ENCODE peak calls at places on chromosome 3, in nine cellular contexts. B is Caki2; Z is D341Med; N is sigmoid colon; R is ELR; F is NCI-H1092; P is stimulated activated CD4-positive, alpha-beta T cell treated with anti-CD3 and anti-CD28 coated beads, TNF-alpha, amount 100 ng/mL, for 24 hours; J is germinal center; D is Ammon's horn. V is an unnamed sample.

GRCh38 chr3:95310560-95310959 is 1247.7 kb downstream of the NSUN3 start:
- DNase-seq in B (no peak), Z (no peak), N (no peak), R (no peak), F (no peak), P (no peak), J (no peak), D (no peak), V (no peak)

GRCh38 chr3:120182613-120183524 is 88.6 kb upstream of the GSK3B start:
- DNase-seq in B (no peak), Z (no peak), N (no peak), R (peak), F (no peak), P (no peak), J (no peak), D (no peak), V (no peak)

GRCh38 chr3:134874737-134875413 is 79.8 kb downstream of the EPHB1 start:
- DNase-seq in B (no peak), Z (no peak), N (no peak), R (no peak), F (peak), P (no peak), J (no peak), D (no peak), V (no peak)

GRCh38 chr3:150303776-150304175 is 104.3 kb upstream of the TSC22D2 start:
- DNase-seq in B (no peak), Z (no peak), N (no peak), R (peak), F (no peak), P (no peak), J (no peak), D (no peak), V (no peak)

GRCh38 chr3:133444071-133444774 is 44.4 kb downstream of the BFSP2 start:
- DNase-seq in B (peak), Z (no peak), N (no peak), R (peak), F (peak), P (no peak), J (no peak), D (no peak), V (no peak)

GRCh38 chr3:69197922-69198540 is 75.6 kb upstream of the LMOD3 start:
- DNase-seq in B (no peak), Z (no peak), N (no peak), R (no peak), F (no peak), P (peak), J (no peak), D (no peak), V (no peak)

GRCh38 chr3:160576621-160577020 is 11.2 kb upstream of the KPNA4 start:
- DNase-seq in B (no peak), Z (no peak), N (no peak), R (no peak), F (no peak), P (no peak), J (no peak), D (no peak), V (no peak)

GRCh38 chr3:64163755-64164148 is 61.5 kb downstream of the PRICKLE2 start:
- DNase-seq in B (peak), Z (no peak), N (no peak), R (peak), F (no peak), P (no peak), J (peak), D (no peak), V (no peak)

GRCh38 chr3:153052096-153052460 is 109.9 kb upstream of the RAP2B start:
- DNase-seq in B (peak), Z (no peak), N (peak), R (peak), F (no peak), P (no peak), J (no peak), D (peak), V (no peak)

GRCh38 chr3:75506603-75507002 is 157.5 kb upstream of the FRG2C start:
- DNase-seq in B (no peak), Z (no peak), N (no peak), R (no peak), F (no peak), P (no peak), J (no peak), D (no peak), V (no peak)

GRCh38 chr3:60017631-60018030 is 967.8 kb upstream of the CFAP20DC start:
- DNase-seq in B (no peak), Z (no peak), N (no peak), R (no peak), F (no peak), P (peak), J (no peak), D (no peak), V (no peak)

GRCh38 chr3:52696830-52697621 is 8.6 kb downstream of the GLT8D1 start:
- DNase-seq in B (no peak), Z (no peak), N (no peak), R (no peak), F (no peak), P (no peak), J (no peak), D (no peak), V (no peak)

GRCh38 chr3:24513463-24513862 is 18.8 kb upstream of the THRB start:
- DNase-seq in B (no peak), Z (no peak), N (no peak), R (no peak), F (no peak), P (no peak), J (no peak), D (no peak), V (no peak)

GRCh38 chr3:13584427-13584891 is 35.5 kb downstream of the FBLN2 start:
- DNase-seq in B (no peak), Z (no peak), N (peak), R (no peak), F (no peak), P (no peak), J (no peak), D (no peak), V (no peak)

GRCh38 chr3:123341871-123342630 is 106.8 kb downstream of the ADCY5 start:
- DNase-seq in B (no peak), Z (no peak), N (peak), R (no peak), F (no peak), P (no peak), J (no peak), D (no peak), V (no peak)

GRCh38 chr3:161474691-161475090 is 21.9 kb upstream of the OTOL1 start:
- DNase-seq in B (no peak), Z (no peak), N (no peak), R (no peak), F (no peak), P (no peak), J (no peak), D (no peak), V (no peak)

GRCh38 chr3:112470791-112471190 is 28.5 kb downstream of the BTLA start:
- DNase-seq in B (no peak), Z (no peak), N (no peak), R (peak), F (no peak), P (no peak), J (no peak), D (no peak), V (no peak)

GRCh38 chr3:110193114-110193513 is 855.8 kb upstream of the DPPA4 start:
- DNase-seq in B (no peak), Z (no peak), N (no peak), R (no peak), F (no peak), P (no peak), J (no peak), D (no peak), V (no peak)

GRCh38 chr3:58203541-58203940 is 7.2 kb downstream of the DNASE1L3 start:
- DNase-seq in B (no peak), Z (no peak), N (no peak), R (no peak), F (no peak), P (no peak), J (no peak), D (no peak), V (no peak)

GRCh38 chr3:188826574-188826973 is 345.2 kb upstream of the TPRG1 start:
- DNase-seq in B (no peak), Z (no peak), N (no peak), R (no peak), F (no peak), P (no peak), J (no peak), D (no peak), V (no peak)

GRCh38 chr3:183766745-183767606 is 58.4 kb downstream of the MAP6D1 start:
- DNase-seq in B (peak), Z (peak), N (peak), R (peak), F (peak), P (peak), J (peak), D (peak), V (peak)

GRCh38 chr3:195823998-195824397 is 12.3 kb upstream of the MUC4 start:
- DNase-seq in B (no peak), Z (no peak), N (no peak), R (no peak), F (no peak), P (no peak), J (no peak), D (no peak), V (no peak)

GRCh38 chr3:183518446-183519185 is 36.9 kb downstream of the KLHL6 start:
- DNase-seq in B (no peak), Z (no peak), N (no peak), R (peak), F (no peak), P (no peak), J (no peak), D (peak), V (no peak)

GRCh38 chr3:13130464-13131193 is 57.4 kb upstream of the IQSEC1 start:
- DNase-seq in B (no peak), Z (no peak), N (no peak), R (no peak), F (no peak), P (no peak), J (no peak), D (no peak), V (no peak)